ENCODE peak calls at places on chromosomes 1 and 21, in six cellular contexts. I, R, G, K, F and N are unnamed samples.

GRCh38 chr1:27935721-27936120 is 921 bp downstream of the SMPDL3B start:
- DNase-seq in I (no peak), R (no peak), G (no peak), K (no peak), F (no peak), N (no peak)

GRCh38 chr21:43829575-43830119 is 35.4 kb upstream of the AGPAT3 start:
- DNase-seq in I (no peak), R (no peak), G (no peak), K (no peak), F (no peak), N (no peak)

GRCh38 chr1:43558346-43558841 is 27.7 kb downstream of the PTPRF start:
- DNase-seq in I (peak), R (no peak), G (peak), K (peak), F (no peak), N (no peak)

GRCh38 chr1:32801096-32801713 is 16.0 kb downstream of the YARS1 start:
- DNase-seq in I (no peak), R (no peak), G (no peak), K (peak), F (peak), N (peak)

GRCh38 chr1:22825790-22826189 is 115.2 kb downstream of the EPHB2 start:
- DNase-seq in I (no peak), R (no peak), G (no peak), K (no peak), F (no peak), N (no peak)

GRCh38 chr1:2210084-2210653 is 15.6 kb upstream of the FAAP20 start:
- DNase-seq in I (no peak), R (no peak), G (no peak), K (no peak), F (peak), N (no peak)

GRCh38 chr1:203328714-203329122 is 22.2 kb downstream of the FMOD start:
- DNase-seq in I (peak), R (no peak), G (no peak), K (no peak), F (no peak), N (peak)

GRCh38 chr1:163747261-163747660 is 425.5 kb downstream of the NUF2 start:
- DNase-seq in I (no peak), R (no peak), G (no peak), K (peak), F (no peak), N (no peak)

GRCh38 chr1:4797429-4797828 is 143.0 kb downstream of the AJAP1 start:
- DNase-seq in I (no peak), R (no peak), G (no peak), K (no peak), F (no peak), N (no peak)

GRCh38 chr1:29837306-29837646 is 601.0 kb downstream of the PTPRU start:
- DNase-seq in I (no peak), R (no peak), G (no peak), K (no peak), F (no peak), N (no peak)

GRCh38 chr1:75130312-75130677 is 3.9 kb upstream of the LHX8 start:
- DNase-seq in I (no peak), R (no peak), G (no peak), K (no peak), F (no peak), N (no peak)

GRCh38 chr1:1764876-1765478 is 13.3 kb downstream of the NADK start:
- DNase-seq in I (no peak), R (no peak), G (no peak), K (no peak), F (no peak), N (no peak)

GRCh38 chr1:61087574-61087973 is 5.2 kb downstream of the NFIA start:
- DNase-seq in I (no peak), R (no peak), G (no peak), K (no peak), F (no peak), N (no peak)

GRCh38 chr1:229563701-229564100 is 5.2 kb upstream of the ABCB10 start:
- DNase-seq in I (no peak), R (no peak), G (peak), K (peak), F (no peak), N (peak)

GRCh38 chr1:9107156-9107555 is 21.7 kb downstream of the GPR157 start:
- DNase-seq in I (no peak), R (no peak), G (no peak), K (peak), F (no peak), N (no peak)

GRCh38 chr1:95686217-95686616 is 452.2 kb downstream of the RWDD3 start:
- DNase-seq in I (no peak), R (no peak), G (no peak), K (no peak), F (no peak), N (no peak)

GRCh38 chr1:50977575-50978143 is 7.6 kb downstream of the CDKN2C start:
- DNase-seq in I (peak), R (no peak), G (peak), K (no peak), F (peak), N (no peak)

GRCh38 chr1:229781453-229781852 is 155.4 kb downstream of the URB2 start:
- DNase-seq in I (peak), R (no peak), G (no peak), K (no peak), F (no peak), N (no peak)

GRCh38 chr1:178774263-178774662 is 49.2 kb downstream of the RALGPS2 start:
- DNase-seq in I (no peak), R (no peak), G (no peak), K (peak), F (no peak), N (no peak)
- TF ChIP-seq CTCF in I (peak), R (peak), G (peak), K (peak), F (peak), N (no peak)

GRCh38 chr21:32412162-32412997 is at the start of gene EVA1C:
- DNase-seq in I (peak), R (no peak), G (peak), K (peak), F (peak), N (no peak)
- H3K4me3 ChIP-seq in I (peak), R (peak), G (peak), K (peak), F (peak), N (peak)

GRCh38 chr1:248703674-248704073 is 1.1 kb upstream of the OR14I1 start:
- DNase-seq in I (no peak), R (no peak), G (no peak), K (no peak), F (no peak), N (no peak)
- TF ChIP-seq CTCF in I (peak), R (peak), G (no peak), K (no peak), F (no peak), N (no peak)

DNA sequence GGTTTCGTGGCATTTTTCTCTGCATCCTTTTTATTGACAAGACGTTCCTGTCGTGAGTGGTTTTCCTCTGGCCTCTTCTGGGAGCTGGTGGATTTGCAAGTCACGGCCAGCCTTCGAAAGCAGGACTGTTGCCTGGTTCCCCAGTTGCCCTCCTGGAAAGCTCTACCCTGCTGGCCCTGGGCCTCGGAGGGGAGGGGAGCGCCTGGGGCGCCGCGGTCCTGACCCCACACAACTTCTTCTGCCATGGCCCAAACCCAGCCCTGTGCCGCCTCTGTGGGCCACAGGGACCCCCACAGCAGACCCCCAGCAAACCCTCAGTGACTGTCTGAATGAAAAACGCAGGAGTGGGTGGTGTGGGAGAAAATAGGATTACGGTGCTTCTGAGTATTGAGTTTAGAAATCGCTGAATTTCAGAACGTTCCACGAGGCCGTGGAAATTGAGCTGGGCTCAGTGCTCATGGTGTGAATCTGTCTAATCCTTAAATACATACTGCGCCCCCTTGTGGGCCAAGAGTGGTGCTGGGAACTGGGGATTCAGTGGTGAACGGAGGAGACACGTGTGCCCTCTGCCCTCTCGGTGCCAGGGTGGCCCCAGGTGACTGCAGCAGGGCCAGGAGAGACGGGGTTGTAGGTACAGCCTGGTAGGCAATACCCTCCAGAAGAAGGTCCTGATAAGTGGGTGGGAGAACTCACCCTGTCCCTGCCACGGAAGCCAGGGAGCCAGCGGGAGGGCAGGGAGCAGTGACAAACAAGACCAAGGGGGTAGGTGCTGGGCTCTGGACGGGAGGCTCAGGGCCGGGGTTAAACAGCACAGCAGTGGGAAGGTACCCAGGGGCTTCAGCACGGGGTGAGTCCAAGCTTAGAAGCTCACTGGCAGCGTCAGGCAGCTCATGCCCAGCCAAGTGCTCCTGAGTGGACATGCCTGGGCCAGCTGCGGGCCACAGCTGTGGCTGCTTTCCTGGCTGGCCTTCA is 101.2 kb upstream of the COL6A1 start:
- DNase-seq in I (peak), R (peak), G (no peak), K (peak), F (peak), N (peak)
- H3K4me3 ChIP-seq in I (no peak), R (no peak), G (no peak), K (no peak), F (no peak), N (no peak)

DNA sequence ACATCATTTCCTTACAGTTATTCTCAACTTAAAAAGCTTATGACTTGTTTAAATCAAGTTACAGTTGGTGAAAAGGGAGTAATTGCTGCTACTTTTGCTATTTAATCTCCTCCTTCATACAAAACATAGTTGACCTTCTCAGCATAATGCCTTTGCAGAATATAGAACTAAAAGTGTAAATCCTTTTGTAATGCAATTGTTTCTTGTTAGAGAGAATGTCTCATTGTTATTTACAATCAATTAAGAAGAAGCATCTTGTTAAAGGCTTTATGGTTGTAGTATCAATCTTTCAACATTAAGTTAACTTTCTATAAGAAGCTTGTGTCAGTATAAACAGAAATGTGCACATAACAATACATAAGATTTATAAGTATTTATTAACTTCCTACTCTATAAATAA is 360.7 kb downstream of the BRINP3 start:
- DNase-seq in I (no peak), R (no peak), G (no peak), K (no peak), F (no peak), N (no peak)
- TF ChIP-seq CTCF in I (no peak), R (no peak), G (no peak), K (no peak), F (no peak), N (no peak)

DNA sequence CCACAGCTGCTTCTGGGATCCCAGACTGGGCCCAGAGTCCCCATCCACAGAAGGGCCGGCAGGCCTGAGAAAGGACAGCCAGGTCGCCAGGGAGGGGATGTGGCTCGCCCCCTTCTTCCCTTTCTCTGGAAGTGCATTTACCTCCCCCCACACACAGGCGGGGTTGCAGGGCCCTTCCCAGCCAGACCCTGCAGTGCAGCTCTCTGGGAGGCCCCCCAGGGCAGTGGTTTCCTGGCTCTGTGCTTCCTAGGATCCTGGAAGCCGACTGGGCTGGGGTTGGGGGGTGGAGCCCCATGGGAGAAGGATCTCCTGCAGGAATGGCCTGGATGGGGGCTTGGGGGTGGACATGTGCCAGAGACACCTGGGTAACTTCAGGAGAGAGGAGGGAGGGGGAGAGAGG is 4.2 kb upstream of the COL6A1 start:
- DNase-seq in I (peak), R (no peak), G (peak), K (no peak), F (no peak), N (no peak)
- H3K4me3 ChIP-seq in I (no peak), R (no peak), G (peak), K (no peak), F (no peak), N (no peak)

GRCh38 chr1:112501810-112502641 is 6.7 kb upstream of the WNT2B start:
- DNase-seq in I (peak), R (peak), G (peak), K (peak), F (peak), N (peak)
- TF ChIP-seq CTCF in I (peak), R (peak), G (peak), K (peak), F (peak), N (peak)

DNA sequence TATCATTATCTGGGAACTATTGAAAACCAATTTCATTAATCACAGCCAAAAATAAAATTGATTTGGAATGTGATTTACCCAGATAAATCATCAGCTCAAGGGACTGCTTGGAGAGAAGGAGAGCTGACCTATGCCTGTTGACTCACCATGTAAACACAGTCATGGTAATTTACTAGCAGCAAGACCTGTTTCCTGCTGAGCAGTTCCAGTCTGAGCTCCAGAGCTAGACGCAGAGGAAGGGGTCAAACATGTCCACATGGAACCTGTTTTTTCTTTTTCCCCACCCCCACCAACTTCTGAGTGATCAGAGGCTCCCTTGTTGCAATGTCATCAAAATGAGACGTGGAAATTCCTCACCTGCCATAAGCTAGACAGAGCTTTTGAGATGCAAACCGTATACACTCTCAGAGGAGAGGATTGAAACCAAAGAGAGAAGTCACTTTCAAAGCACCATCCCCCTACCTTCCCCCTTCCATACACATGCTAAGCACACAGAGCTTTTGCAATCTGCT is 56.0 kb upstream of the PTGFRN start:
- DNase-seq in I (peak), R (peak), G (no peak), K (peak), F (peak), N (peak)
- H3K4me3 ChIP-seq in I (no peak), R (peak), G (no peak), K (no peak), F (no peak), N (no peak)